ENCODE peak calls at places on chromosomes 3 and 15, in five cellular contexts. A is lower leg skin, Y is IMR-90, U is cardiac muscle cell, F is choroid plexus epithelial cell. N is an unnamed sample.

GRCh38 chr3:184299488-184300376 is 691 bp downstream of the PSMD2 start:
- DNase-seq in Y (peak), U (no peak), A (no peak), F (peak), N (peak)

GRCh38 chr3:37136067-37136466 is 38.3 kb downstream of the LRRFIP2 start:
- DNase-seq in F (no peak), Y (no peak), U (no peak), A (no peak), N (no peak)

GRCh38 chr15:75008249-75009017 is 13.1 kb downstream of the SCAMP5 start:
- DNase-seq in F (no peak), U (no peak), Y (no peak), A (no peak), N (no peak)

GRCh38 chr15:74426404-74427281 is 7.1 kb downstream of the SEMA7A start:
- DNase-seq in F (no peak), A (no peak), Y (no peak), U (no peak), N (no peak)

GRCh38 chr3:197256836-197257444 is 41.5 kb downstream of the DLG1 start:
- DNase-seq in A (peak), Y (peak), F (peak), U (peak), N (peak)

GRCh38 chr15:74631935-74632560 is 16.4 kb downstream of the CLK3 start:
- DNase-seq in U (peak), F (peak), Y (peak), A (no peak), N (peak)

GRCh38 chr3:78670087-78670486 is 1097.7 kb downstream of the ROBO1 start:
- DNase-seq in F (no peak), U (no peak), A (no peak), Y (no peak), N (no peak)

GRCh38 chr3:194346621-194347020 is 4.5 kb downstream of the CPN2 start:
- DNase-seq in A (no peak), Y (peak), U (no peak), F (peak), N (no peak)

GRCh38 chr3:143951351-143951971 is 20.2 kb upstream of the DIPK2A start:
- DNase-seq in F (peak), U (peak), Y (peak), A (no peak), N (peak)

GRCh38 chr3:4986611-4987373 is 7.6 kb downstream of the BHLHE40 start:
- DNase-seq in F (peak), Y (peak), A (peak), U (peak), N (peak)
- TF ChIP-seq CTCF in F (no peak), Y (peak), A (no peak), U (no peak), N (no peak)

GRCh38 chr3:50158747-50159146 is 3.6 kb downstream of the SEMA3F start:
- DNase-seq in Y (no peak), F (no peak), A (no peak), U (no peak), N (no peak)
- H3K4me3 ChIP-seq in Y (no peak), F (no peak), A (no peak), U (no peak), N (no peak)

DNA sequence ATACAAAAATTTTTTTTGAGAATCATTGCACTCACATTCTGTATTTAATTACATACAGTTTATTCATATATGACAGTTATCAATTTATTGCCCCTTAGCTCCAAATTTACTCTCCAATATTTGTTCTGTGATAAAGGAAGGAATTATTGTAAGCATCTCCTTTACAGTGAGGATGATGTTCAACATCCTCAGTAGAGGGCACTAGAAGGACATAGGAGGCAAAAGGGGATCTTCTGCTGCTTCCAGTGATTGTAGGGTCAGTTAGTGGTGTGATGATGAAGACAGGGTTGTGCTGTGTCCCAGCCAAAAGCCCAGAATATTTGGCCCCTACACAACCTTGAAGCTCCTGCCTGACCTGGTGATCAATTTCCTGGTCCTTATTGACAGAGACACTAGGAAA is 89.9 kb upstream of the DCBLD2 start:
- DNase-seq in U (no peak), F (peak), A (no peak), Y (no peak), N (no peak)
- TF ChIP-seq CTCF in U (peak), F (peak), A (no peak), Y (peak), N (peak)

DNA sequence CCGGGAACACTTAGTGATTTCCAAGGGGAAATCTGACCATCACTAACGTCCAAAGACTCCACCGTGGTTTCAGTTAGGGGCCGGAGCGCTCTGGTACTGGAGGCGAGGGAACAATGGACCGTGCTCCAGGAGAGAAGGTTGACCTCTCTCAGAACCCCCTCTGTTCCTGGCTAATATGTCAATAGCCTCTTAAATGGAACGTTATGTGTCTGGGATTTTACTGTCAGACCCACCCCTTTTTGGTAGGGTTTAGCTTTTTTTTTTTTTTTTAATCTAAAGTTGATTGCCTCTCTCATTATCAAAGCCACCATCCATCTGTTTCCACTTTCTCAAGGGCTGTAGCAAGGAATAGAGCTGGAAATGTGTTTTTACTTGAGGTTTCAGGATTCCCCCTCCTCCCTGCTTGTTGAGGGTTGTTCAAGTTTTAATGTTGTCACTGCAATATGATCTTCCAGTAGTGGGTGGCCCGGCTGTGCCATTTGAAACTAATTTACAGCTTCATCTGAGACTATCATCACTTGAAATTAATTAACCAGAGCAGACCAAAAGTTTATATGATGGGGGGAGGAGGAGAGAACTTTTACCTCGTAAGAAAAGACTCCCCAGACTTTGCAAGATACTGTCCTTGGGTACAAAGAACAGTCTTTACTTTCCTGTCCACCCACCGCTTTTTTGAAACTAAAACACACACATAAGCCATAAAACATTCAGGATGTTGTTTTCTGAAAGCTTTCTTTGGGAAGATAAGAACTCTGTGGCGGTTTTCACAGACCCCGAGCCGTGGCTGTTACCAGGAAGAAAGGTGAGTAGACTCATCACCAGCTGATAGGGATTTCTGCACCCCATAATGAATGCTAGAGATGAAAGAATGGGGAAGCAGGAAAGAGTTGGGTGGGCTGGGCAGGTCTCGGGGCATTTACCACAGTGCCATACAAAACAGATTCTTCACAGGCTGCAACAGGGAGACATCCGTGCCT is 187.8 kb downstream of the UACA start:
- DNase-seq in U (no peak), A (no peak), F (no peak), Y (no peak), N (no peak)
- H3K4me3 ChIP-seq in U (no peak), A (no peak), F (no peak), Y (no peak), N (no peak)

GRCh38 chr3:29100292-29100691 is 180.6 kb upstream of the RBMS3 start:
- DNase-seq in Y (peak), A (no peak), U (no peak), F (no peak), N (no peak)
- TF ChIP-seq CTCF in Y (no peak), A (no peak), U (no peak), F (no peak), N (no peak)

GRCh38 chr3:123694377-123695147 is 109.7 kb upstream of the HACD2 start:
- DNase-seq in F (peak), U (no peak), A (no peak), Y (peak), N (peak)
- H3K4me3 ChIP-seq in F (no peak), U (no peak), A (no peak), Y (no peak), N (no peak)

GRCh38 chr3:165892565-165892964 is 55.3 kb upstream of the BCHE start:
- DNase-seq in A (no peak), U (no peak), Y (no peak), F (no peak), N (no peak)
- TF ChIP-seq CTCF in A (no peak), U (no peak), Y (no peak), F (no peak), N (no peak)

GRCh38 chr3:12350151-12350813 is 61.4 kb downstream of the PPARG start:
- DNase-seq in A (peak), U (no peak), F (peak), Y (no peak), N (peak)
- H3K4me3 ChIP-seq in A (no peak), U (no peak), F (no peak), Y (no peak), N (no peak)

DNA sequence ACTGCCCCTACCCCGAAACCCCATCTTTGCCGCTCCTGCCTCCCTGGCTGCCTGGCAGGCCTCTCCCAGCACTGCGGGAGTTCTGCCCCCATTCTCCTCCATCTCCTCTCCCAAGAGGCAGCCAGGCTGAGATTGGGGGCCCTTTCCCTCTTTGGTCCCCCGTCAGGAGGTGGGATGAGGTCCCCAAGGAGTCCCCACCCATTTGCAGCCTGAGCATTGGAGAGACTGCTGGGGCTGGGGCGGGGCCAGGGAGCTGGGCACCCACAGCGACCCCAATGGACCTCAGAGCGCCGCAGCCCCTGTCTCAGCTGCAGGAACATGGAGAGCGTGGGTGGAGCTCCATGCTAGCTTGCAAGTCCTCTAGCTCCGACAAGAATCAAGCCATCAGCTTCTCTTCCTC is 29.5 kb upstream of the FBLN2 start:
- DNase-seq in Y (no peak), A (no peak), U (no peak), F (no peak), N (no peak)
- TF ChIP-seq CTCF in Y (no peak), A (no peak), U (no peak), F (no peak), N (no peak)

DNA sequence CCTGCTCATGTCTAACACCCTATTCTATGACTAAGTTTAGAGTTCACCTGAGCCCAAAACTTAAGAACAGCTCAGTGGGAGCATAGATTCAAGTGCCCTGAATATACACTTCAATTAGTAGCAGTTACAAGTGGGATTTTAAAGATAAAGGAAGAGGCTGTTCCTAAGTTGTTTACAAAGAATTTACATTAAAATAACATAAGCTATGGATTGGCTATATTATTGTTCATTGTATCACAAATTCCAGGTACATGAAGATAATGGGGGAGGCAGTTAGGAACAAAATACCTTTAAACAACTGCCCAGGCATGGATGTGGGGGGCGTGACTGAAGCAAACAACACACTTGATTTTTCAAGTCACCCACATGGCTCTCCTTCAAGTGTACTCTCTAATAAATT is 52.7 kb downstream of the ROPN1B start:
- DNase-seq in F (no peak), A (no peak), Y (no peak), U (no peak), N (no peak)
- H3K4me3 ChIP-seq in F (no peak), A (no peak), Y (no peak), U (no peak), N (no peak)